ENCODE peak calls at places on chromosomes 12 and 14, in ten cellular contexts. T, D, R, W, U, V, O, Y, E and F are unnamed samples.

GRCh38 chr14:104359301-104359968 is 220.1 kb upstream of the C14orf180 start:
- DNase-seq in T (no peak), D (no peak), R (no peak), W (no peak), U (no peak), V (no peak), O (no peak), Y (no peak), E (no peak), F (no peak)

GRCh38 chr14:50410921-50411320 is 14.2 kb upstream of the CDKL1 start:
- DNase-seq in T (no peak), D (no peak), R (peak; percentile 45), W (no peak), U (no peak), V (no peak), O (no peak), Y (peak; percentile 80), E (no peak), F (no peak)

GRCh38 chr12:12563529-12563928 is 866 bp upstream of the DUSP16 start:
- DNase-seq in T (no peak), D (no peak), R (peak; percentile 52), W (peak; percentile 11), U (no peak), V (no peak), O (no peak), Y (peak; percentile 24), E (no peak), F (no peak)

GRCh38 chr14:34496007-34496678 is 34.1 kb upstream of the SPTSSA start:
- DNase-seq in T (no peak), D (no peak), R (no peak), W (no peak), U (no peak), V (no peak), O (no peak), Y (no peak), E (no peak), F (no peak)

GRCh38 chr14:105173901-105174894 is 5.6 kb upstream of the JAG2 start:
- DNase-seq in T (no peak), D (no peak), R (no peak), W (no peak), U (no peak), V (no peak), O (no peak), Y (no peak), E (peak; percentile 80), F (no peak)

GRCh38 chr14:24332094-24332983 is 2.5 kb downstream of the ADCY4 start:
- DNase-seq in T (peak; percentile 65), D (peak; percentile 56), R (no peak), W (peak; percentile 42), U (peak; percentile 64), V (peak; percentile 84), O (peak; percentile 46), Y (peak; percentile 50), E (peak; percentile 87), F (peak; percentile 95)

GRCh38 chr14:104795781-104796681 is 483 bp upstream of the AKT1 start:
- DNase-seq in T (no peak), D (peak; percentile 46), R (no peak), W (no peak), U (peak; percentile 65), V (peak; percentile 91), O (no peak), Y (no peak), E (peak; percentile 79), F (peak; percentile 90)

GRCh38 chr12:124593851-124594401 is 26.5 kb upstream of the NCOR2 start:
- DNase-seq in T (no peak), D (no peak), R (no peak), W (no peak), U (no peak), V (no peak), O (no peak), Y (no peak), E (no peak), F (no peak)

GRCh38 chr14:65792208-65792905 is 379.8 kb downstream of the FUT8 start:
- DNase-seq in T (no peak), D (no peak), R (no peak), W (peak; percentile 68), U (no peak), V (no peak), O (no peak), Y (peak; percentile 29), E (no peak), F (no peak)

GRCh38 chr12:6547987-6548386 is 7.9 kb downstream of the IFFO1 start:
- DNase-seq in T (no peak), D (no peak), R (no peak), W (peak; percentile 78), U (no peak), V (no peak), O (no peak), Y (peak; percentile 89), E (no peak), F (no peak)